ENCODE peak calls at places on chromosome 1, in six cellular contexts. One of them, this sample, is unnamed.

GRCh38 chr1:172932981-172933380 is 117.8 kb downstream of the TNFSF18 start:
- DNase-seq in substantia nigra: no peak
- DNase-seq in CD4-positive, alpha-beta memory T cell: no peak
- DNase-seq in activated T-helper 1 cell treated with Interleukin-2 at 50 U/mL for 16 hours: no peak
- DNase-seq in KBM-7: no peak
- DNase-seq in progenitor cell of endocrine pancreas: no peak
- DNase-seq in this sample: no peak

GRCh38 chr1:154170547-154171221 is 15.8 kb upstream of the NUP210L start:
- DNase-seq in progenitor cell of endocrine pancreas: no peak
- DNase-seq in activated T-helper 1 cell treated with Interleukin-2 at 50 U/mL for 16 hours: no peak
- DNase-seq in substantia nigra: no peak
- DNase-seq in CD4-positive, alpha-beta memory T cell: no peak
- DNase-seq in KBM-7: no peak
- DNase-seq in this sample: no peak

GRCh38 chr1:55466343-55466742 is 251.2 kb upstream of the USP24 start:
- DNase-seq in progenitor cell of endocrine pancreas: no peak
- DNase-seq in substantia nigra: no peak
- DNase-seq in CD4-positive, alpha-beta memory T cell: no peak
- DNase-seq in KBM-7: no peak
- DNase-seq in activated T-helper 1 cell treated with Interleukin-2 at 50 U/mL for 16 hours: no peak
- DNase-seq in this sample: no peak

GRCh38 chr1:220786337-220787068 is at the start of gene MTARC1:
- DNase-seq in KBM-7: no peak
- DNase-seq in substantia nigra: peak; percentile 72
- DNase-seq in activated T-helper 1 cell treated with Interleukin-2 at 50 U/mL for 16 hours: no peak
- DNase-seq in CD4-positive, alpha-beta memory T cell: no peak
- DNase-seq in progenitor cell of endocrine pancreas: peak; percentile 68
- DNase-seq in this sample: no peak

GRCh38 chr1:62437273-62437945 is 560 bp downstream of the USP1 start:
- DNase-seq in KBM-7: peak; percentile 31
- DNase-seq in CD4-positive, alpha-beta memory T cell: peak; percentile 39
- DNase-seq in progenitor cell of endocrine pancreas: no peak
- DNase-seq in substantia nigra: no peak
- DNase-seq in activated T-helper 1 cell treated with Interleukin-2 at 50 U/mL for 16 hours: peak; percentile 28
- DNase-seq in this sample: no peak

GRCh38 chr1:233635765-233636502 is 22.0 kb downstream of the KCNK1 start:
- DNase-seq in substantia nigra: no peak
- DNase-seq in KBM-7: peak; percentile 27
- DNase-seq in activated T-helper 1 cell treated with Interleukin-2 at 50 U/mL for 16 hours: no peak
- DNase-seq in progenitor cell of endocrine pancreas: no peak
- DNase-seq in CD4-positive, alpha-beta memory T cell: no peak
- DNase-seq in this sample: peak; percentile 62

GRCh38 chr1:217106231-217106630 is 383.0 kb upstream of the ESRRG start:
- DNase-seq in KBM-7: no peak
- DNase-seq in substantia nigra: no peak
- DNase-seq in CD4-positive, alpha-beta memory T cell: no peak
- DNase-seq in progenitor cell of endocrine pancreas: no peak
- DNase-seq in activated T-helper 1 cell treated with Interleukin-2 at 50 U/mL for 16 hours: no peak
- DNase-seq in this sample: peak; percentile 6

GRCh38 chr1:212518188-212518951 is 85.7 kb downstream of the NENF start:
- DNase-seq in CD4-positive, alpha-beta memory T cell: no peak
- DNase-seq in progenitor cell of endocrine pancreas: no peak
- DNase-seq in KBM-7: no peak
- DNase-seq in activated T-helper 1 cell treated with Interleukin-2 at 50 U/mL for 16 hours: no peak
- DNase-seq in substantia nigra: no peak
- DNase-seq in this sample: peak; percentile 84

This sample was measured in IMR-90.